ENCODE peak calls at places on chromosomes 1 and 21, in seven cellular contexts. One of them, this sample, is unnamed.

GRCh38 chr1:100631015-100631521 is 88.5 kb upstream of the VCAM1 start:
- DNase-seq in neural crest cell: no peak
- DNase-seq in endothelial cell: no peak
- DNase-seq in dorsolateral prefrontal cortex: no peak
- DNase-seq in prostate gland: no peak
- DNase-seq in foreskin fibroblast: peak
- DNase-seq in HepG2: no peak
- DNase-seq in this sample: peak

GRCh38 chr1:60037061-60037460 is 36.5 kb downstream of the C1orf87 start:
- DNase-seq in prostate gland: no peak
- DNase-seq in neural crest cell: no peak
- DNase-seq in HepG2: no peak
- DNase-seq in endothelial cell: no peak
- DNase-seq in dorsolateral prefrontal cortex: no peak
- DNase-seq in foreskin fibroblast: peak
- DNase-seq in this sample: no peak

GRCh38 chr1:85822696-85823095 is 114.5 kb upstream of the ZNHIT6 start:
- DNase-seq in foreskin fibroblast: no peak
- DNase-seq in neural crest cell: no peak
- DNase-seq in prostate gland: no peak
- DNase-seq in endothelial cell: no peak
- DNase-seq in HepG2: no peak
- DNase-seq in dorsolateral prefrontal cortex: no peak
- DNase-seq in this sample: no peak

GRCh38 chr1:97144527-97144926 is 422.9 kb downstream of the PTBP2 start:
- DNase-seq in HepG2: no peak
- DNase-seq in neural crest cell: no peak
- DNase-seq in prostate gland: no peak
- DNase-seq in dorsolateral prefrontal cortex: no peak
- DNase-seq in foreskin fibroblast: peak
- DNase-seq in endothelial cell: no peak
- DNase-seq in this sample: peak

GRCh38 chr1:230684146-230684545 is 29.8 kb downstream of the AGT start:
- DNase-seq in HepG2: no peak
- DNase-seq in foreskin fibroblast: no peak
- DNase-seq in dorsolateral prefrontal cortex: no peak
- DNase-seq in endothelial cell: no peak
- DNase-seq in neural crest cell: no peak
- DNase-seq in prostate gland: no peak
- DNase-seq in this sample: no peak

GRCh38 chr1:23177438-23178380 is 9.1 kb upstream of the LUZP1 start:
- DNase-seq in endothelial cell: peak
- DNase-seq in HepG2: peak
- DNase-seq in prostate gland: peak
- DNase-seq in foreskin fibroblast: peak
- DNase-seq in dorsolateral prefrontal cortex: peak
- DNase-seq in neural crest cell: peak
- DNase-seq in this sample: peak

GRCh38 chr1:93578433-93578830 is 103.2 kb downstream of the BCAR3 start:
- DNase-seq in foreskin fibroblast: no peak
- DNase-seq in HepG2: no peak
- DNase-seq in prostate gland: no peak
- DNase-seq in dorsolateral prefrontal cortex: no peak
- DNase-seq in neural crest cell: no peak
- DNase-seq in endothelial cell: no peak
- DNase-seq in this sample: no peak

GRCh38 chr1:158121604-158122254 is 59.0 kb upstream of the CD1D start:
- DNase-seq in foreskin fibroblast: peak
- DNase-seq in dorsolateral prefrontal cortex: no peak
- DNase-seq in prostate gland: peak
- DNase-seq in endothelial cell: peak
- DNase-seq in neural crest cell: peak
- DNase-seq in HepG2: peak
- DNase-seq in this sample: peak

GRCh38 chr1:23018661-23019093 is 591 bp upstream of the KDM1A start:
- DNase-seq in endothelial cell: no peak
- DNase-seq in foreskin fibroblast: no peak
- DNase-seq in neural crest cell: no peak
- DNase-seq in dorsolateral prefrontal cortex: no peak
- DNase-seq in HepG2: peak
- DNase-seq in prostate gland: peak
- DNase-seq in this sample: no peak

GRCh38 chr1:12206792-12207424 is 22.9 kb upstream of the VPS13D start:
- DNase-seq in dorsolateral prefrontal cortex: no peak
- DNase-seq in endothelial cell: no peak
- DNase-seq in neural crest cell: no peak
- DNase-seq in foreskin fibroblast: no peak
- DNase-seq in HepG2: no peak
- DNase-seq in prostate gland: no peak
- DNase-seq in this sample: no peak

GRCh38 chr1:91400133-91400725 is 4.4 kb downstream of the HFM1 start:
- DNase-seq in endothelial cell: no peak
- DNase-seq in HepG2: no peak
- DNase-seq in foreskin fibroblast: peak
- DNase-seq in dorsolateral prefrontal cortex: no peak
- DNase-seq in prostate gland: no peak
- DNase-seq in neural crest cell: no peak
- DNase-seq in this sample: no peak

GRCh38 chr1:114554577-114554976 is 26.8 kb downstream of the BCAS2 start:
- DNase-seq in neural crest cell: no peak
- DNase-seq in foreskin fibroblast: no peak
- DNase-seq in dorsolateral prefrontal cortex: no peak
- DNase-seq in HepG2: no peak
- DNase-seq in prostate gland: no peak
- DNase-seq in endothelial cell: no peak
- DNase-seq in this sample: no peak

GRCh38 chr1:89259283-89259971 is 13.2 kb downstream of the GBP5 start:
- DNase-seq in endothelial cell: no peak
- DNase-seq in foreskin fibroblast: no peak
- DNase-seq in neural crest cell: no peak
- DNase-seq in HepG2: no peak
- DNase-seq in prostate gland: no peak
- DNase-seq in dorsolateral prefrontal cortex: no peak
- DNase-seq in this sample: no peak

GRCh38 chr1:42737257-42737656 is 2.8 kb downstream of the CLDN19 start:
- DNase-seq in dorsolateral prefrontal cortex: no peak
- DNase-seq in foreskin fibroblast: no peak
- DNase-seq in prostate gland: peak
- DNase-seq in neural crest cell: no peak
- DNase-seq in endothelial cell: no peak
- DNase-seq in HepG2: no peak
- DNase-seq in this sample: no peak

GRCh38 chr1:39561321-39561720 is 15.3 kb downstream of the PABPC4 start:
- DNase-seq in endothelial cell: no peak
- DNase-seq in neural crest cell: no peak
- DNase-seq in prostate gland: no peak
- DNase-seq in dorsolateral prefrontal cortex: no peak
- DNase-seq in foreskin fibroblast: no peak
- DNase-seq in HepG2: no peak
- DNase-seq in this sample: no peak

GRCh38 chr1:36534711-36535412 is 52.1 kb upstream of the CSF3R start:
- DNase-seq in prostate gland: no peak
- DNase-seq in foreskin fibroblast: no peak
- DNase-seq in dorsolateral prefrontal cortex: no peak
- DNase-seq in endothelial cell: no peak
- DNase-seq in HepG2: no peak
- DNase-seq in neural crest cell: no peak
- DNase-seq in this sample: no peak

GRCh38 chr1:40232444-40232843 is 15.3 kb upstream of the TMCO2 start:
- DNase-seq in dorsolateral prefrontal cortex: no peak
- DNase-seq in HepG2: no peak
- DNase-seq in prostate gland: no peak
- DNase-seq in foreskin fibroblast: no peak
- DNase-seq in neural crest cell: no peak
- DNase-seq in endothelial cell: no peak
- DNase-seq in this sample: no peak

GRCh38 chr1:165369255-165369848 is 12.8 kb upstream of the LMX1A start:
- DNase-seq in dorsolateral prefrontal cortex: peak
- DNase-seq in HepG2: peak
- DNase-seq in endothelial cell: peak
- DNase-seq in foreskin fibroblast: peak
- DNase-seq in prostate gland: peak
- DNase-seq in neural crest cell: peak
- DNase-seq in this sample: peak

GRCh38 chr1:234915923-234916675 is 212.5 kb downstream of the TOMM20 start:
- DNase-seq in endothelial cell: no peak
- DNase-seq in neural crest cell: no peak
- DNase-seq in foreskin fibroblast: peak
- DNase-seq in dorsolateral prefrontal cortex: no peak
- DNase-seq in HepG2: no peak
- DNase-seq in prostate gland: peak
- DNase-seq in this sample: no peak

GRCh38 chr1:175179837-175180590 is 12.6 kb downstream of the KIAA0040 start:
- DNase-seq in neural crest cell: no peak
- DNase-seq in HepG2: no peak
- DNase-seq in endothelial cell: no peak
- DNase-seq in dorsolateral prefrontal cortex: no peak
- DNase-seq in prostate gland: no peak
- DNase-seq in foreskin fibroblast: no peak
- DNase-seq in this sample: no peak

GRCh38 chr1:104699433-104699832 is 949.7 kb downstream of the AMY1C start:
- DNase-seq in neural crest cell: no peak
- DNase-seq in HepG2: no peak
- DNase-seq in endothelial cell: no peak
- DNase-seq in prostate gland: no peak
- DNase-seq in dorsolateral prefrontal cortex: no peak
- DNase-seq in foreskin fibroblast: no peak
- DNase-seq in this sample: no peak

GRCh38 chr1:117060441-117061317 is 553 bp downstream of the TTF2 start:
- DNase-seq in foreskin fibroblast: peak
- DNase-seq in neural crest cell: no peak
- DNase-seq in HepG2: peak
- DNase-seq in dorsolateral prefrontal cortex: no peak
- DNase-seq in endothelial cell: peak
- DNase-seq in prostate gland: peak
- DNase-seq in this sample: peak

GRCh38 chr1:208228026-208228425 is 16.2 kb downstream of the PLXNA2 start:
- DNase-seq in foreskin fibroblast: no peak
- DNase-seq in neural crest cell: no peak
- DNase-seq in endothelial cell: no peak
- DNase-seq in HepG2: no peak
- DNase-seq in prostate gland: no peak
- DNase-seq in dorsolateral prefrontal cortex: no peak
- DNase-seq in this sample: no peak
- TF ChIP-seq CTCF in foreskin fibroblast: no peak
- TF ChIP-seq CTCF in neural crest cell: no peak
- TF ChIP-seq CTCF in endothelial cell: no peak
- TF ChIP-seq CTCF in HepG2: no peak
- TF ChIP-seq CTCF in prostate gland: no peak
- TF ChIP-seq CTCF in dorsolateral prefrontal cortex: no peak
- TF ChIP-seq CTCF in this sample: no peak

DNA sequence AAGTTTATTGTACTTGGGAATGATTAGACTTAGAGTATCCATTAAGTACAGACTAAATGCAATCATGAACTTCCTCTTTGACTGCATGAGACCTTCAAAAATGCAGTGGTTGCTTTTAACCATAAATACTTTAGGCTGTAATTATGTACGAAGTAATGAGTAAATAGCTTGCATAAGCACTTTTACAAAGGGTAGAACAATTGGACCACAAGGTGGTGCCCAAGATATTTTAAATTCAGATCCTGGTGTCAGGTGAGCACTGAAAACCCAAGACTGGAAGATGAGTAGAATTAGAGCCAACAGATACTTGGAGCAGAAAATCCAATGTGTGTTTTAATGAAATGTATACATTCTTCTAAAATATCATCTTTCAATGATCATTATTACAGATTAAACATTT is 43.4 kb upstream of the RHOU start:
- DNase-seq in neural crest cell: no peak
- DNase-seq in endothelial cell: peak
- DNase-seq in foreskin fibroblast: peak
- DNase-seq in prostate gland: peak
- DNase-seq in dorsolateral prefrontal cortex: no peak
- DNase-seq in HepG2: peak
- DNase-seq in this sample: peak
- TF ChIP-seq CTCF in neural crest cell: peak
- TF ChIP-seq CTCF in endothelial cell: peak
- TF ChIP-seq CTCF in foreskin fibroblast: no peak
- TF ChIP-seq CTCF in prostate gland: peak
- TF ChIP-seq CTCF in dorsolateral prefrontal cortex: peak
- TF ChIP-seq CTCF in HepG2: peak
- TF ChIP-seq CTCF in this sample: peak

GRCh38 chr1:195580988-195581387 is 1027.3 kb downstream of the KCNT2 start:
- DNase-seq in endothelial cell: no peak
- DNase-seq in prostate gland: no peak
- DNase-seq in HepG2: no peak
- DNase-seq in foreskin fibroblast: peak
- DNase-seq in dorsolateral prefrontal cortex: no peak
- DNase-seq in neural crest cell: no peak
- DNase-seq in this sample: no peak
- TF ChIP-seq CTCF in endothelial cell: peak
- TF ChIP-seq CTCF in prostate gland: no peak
- TF ChIP-seq CTCF in HepG2: no peak
- TF ChIP-seq CTCF in foreskin fibroblast: no peak
- TF ChIP-seq CTCF in dorsolateral prefrontal cortex: no peak
- TF ChIP-seq CTCF in neural crest cell: peak
- TF ChIP-seq CTCF in this sample: peak

GRCh38 chr1:244918422-244919319 is 54.3 kb upstream of the HNRNPU start:
- DNase-seq in endothelial cell: peak
- DNase-seq in foreskin fibroblast: peak
- DNase-seq in dorsolateral prefrontal cortex: peak
- DNase-seq in HepG2: no peak
- DNase-seq in prostate gland: peak
- DNase-seq in neural crest cell: peak
- DNase-seq in this sample: no peak
- TF ChIP-seq CTCF in endothelial cell: no peak
- TF ChIP-seq CTCF in foreskin fibroblast: no peak
- TF ChIP-seq CTCF in dorsolateral prefrontal cortex: no peak
- TF ChIP-seq CTCF in HepG2: no peak
- TF ChIP-seq CTCF in prostate gland: no peak
- TF ChIP-seq CTCF in neural crest cell: no peak
- TF ChIP-seq CTCF in this sample: no peak

DNA sequence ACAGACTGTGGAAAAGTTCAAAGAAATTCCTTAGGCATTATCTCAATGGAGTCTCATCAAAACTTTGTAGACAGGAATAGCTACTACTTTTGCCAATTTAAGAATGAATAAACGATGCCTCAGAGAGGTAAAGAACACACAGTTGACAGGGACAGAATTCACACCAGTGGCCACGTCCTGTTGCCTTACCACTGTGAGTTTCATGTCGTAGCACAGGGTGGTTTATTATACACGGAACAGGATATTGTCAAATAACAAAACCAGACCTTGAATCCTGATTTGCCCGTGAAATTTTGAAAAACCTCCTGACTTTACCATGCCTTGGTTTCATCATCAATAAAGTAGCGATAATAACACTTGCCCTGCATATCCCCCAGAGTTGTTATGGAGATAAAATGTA is 408.0 kb upstream of the RUNX1 start:
- DNase-seq in HepG2: no peak
- DNase-seq in endothelial cell: no peak
- DNase-seq in foreskin fibroblast: no peak
- DNase-seq in prostate gland: no peak
- DNase-seq in neural crest cell: no peak
- DNase-seq in dorsolateral prefrontal cortex: no peak
- DNase-seq in this sample: no peak
- TF ChIP-seq CTCF in HepG2: no peak
- TF ChIP-seq CTCF in endothelial cell: no peak
- TF ChIP-seq CTCF in foreskin fibroblast: no peak
- TF ChIP-seq CTCF in prostate gland: no peak
- TF ChIP-seq CTCF in neural crest cell: no peak
- TF ChIP-seq CTCF in dorsolateral prefrontal cortex: no peak
- TF ChIP-seq CTCF in this sample: no peak

This sample was measured in HFFc6.